ENCODE peak calls at places on chromosomes 3 and 15, in eight cellular contexts. M is occipital lobe, O is fibroblast of villous mesenchyme, U is lower lobe of right lung, C is left cardiac atrium, W is GM18507, J is Daoy, T is progenitor cell of endocrine pancreas. V is an unnamed sample.

GRCh38 chr15:80464952-80465645 is 60.9 kb downstream of the ARNT2 start:
- DNase-seq in M (no peak), O (no peak), U (no peak), C (no peak), W (no peak), J (no peak), T (no peak), V (no peak)

GRCh38 chr3:149933858-149934257 is 36.8 kb downstream of the PFN2 start:
- DNase-seq in M (no peak), O (no peak), U (no peak), C (no peak), W (no peak), J (no peak), T (no peak), V (no peak)

GRCh38 chr3:171383206-171384018 is 76.8 kb downstream of the TNIK start:
- DNase-seq in M (no peak), O (peak), U (no peak), C (no peak), W (no peak), J (no peak), T (no peak), V (no peak)

GRCh38 chr3:159766563-159767185 is 222.0 kb upstream of the IL12A start:
- DNase-seq in M (peak), O (no peak), U (no peak), C (no peak), W (no peak), J (peak), T (no peak), V (peak)

GRCh38 chr15:41969851-41970431 is 2.4 kb downstream of the EHD4 start:
- DNase-seq in M (no peak), O (no peak), U (no peak), C (no peak), W (peak), J (peak), T (no peak), V (no peak)

GRCh38 chr3:180870008-180870733 is 42.3 kb upstream of the FXR1 start:
- DNase-seq in M (no peak), O (peak), U (no peak), C (peak), W (no peak), J (peak), T (no peak), V (peak)

GRCh38 chr15:58795825-58796224 is 24.7 kb downstream of the MINDY2 start:
- DNase-seq in M (no peak), O (no peak), U (no peak), C (no peak), W (no peak), J (no peak), T (no peak), V (no peak)

GRCh38 chr15:64883997-64884511 is 27.6 kb upstream of the ANKDD1A start:
- DNase-seq in M (no peak), O (peak), U (peak), C (peak), W (peak), J (peak), T (no peak), V (peak)

GRCh38 chr3:146843476-146843875 is 238.3 kb upstream of the PLSCR5 start:
- DNase-seq in M (no peak), O (no peak), U (no peak), C (no peak), W (no peak), J (no peak), T (no peak), V (no peak)

GRCh38 chr3:106575029-106575428 is 706.2 kb upstream of the CBLB start:
- DNase-seq in M (no peak), O (no peak), U (no peak), C (no peak), W (no peak), J (no peak), T (no peak), V (no peak)

GRCh38 chr3:31976302-31976701 is 4.8 kb downstream of the OSBPL10 start:
- DNase-seq in M (no peak), O (no peak), U (no peak), C (no peak), W (no peak), J (no peak), T (no peak), V (no peak)

GRCh38 chr3:127714151-127714571 is 41.4 kb downstream of the ABTB1 start:
- DNase-seq in M (no peak), O (no peak), U (no peak), C (no peak), W (no peak), J (no peak), T (no peak), V (no peak)

GRCh38 chr3:115436767-115437301 is 186.5 kb upstream of the GAP43 start:
- DNase-seq in M (no peak), O (peak), U (no peak), C (no peak), W (no peak), J (peak), T (no peak), V (no peak)

GRCh38 chr3:174270841-174271240 is 588.3 kb upstream of the NAALADL2 start:
- DNase-seq in M (no peak), O (peak), U (no peak), C (no peak), W (no peak), J (peak), T (no peak), V (no peak)

GRCh38 chr3:146308682-146309081 is 57.8 kb upstream of the PLSCR4 start:
- DNase-seq in M (no peak), O (peak), U (no peak), C (no peak), W (no peak), J (peak), T (no peak), V (no peak)

GRCh38 chr3:113283306-113283705 is 71.9 kb downstream of the BOC start:
- DNase-seq in M (no peak), O (no peak), U (no peak), C (no peak), W (no peak), J (no peak), T (no peak), V (peak)